ENCODE peak calls at places on chromosomes 11 and 22, in ten cellular contexts. One of them, this sample, is unnamed.

GRCh38 chr11:118921121-118921928 is 4.4 kb downstream of the BCL9L start:
- DNase-seq in cardiac fibroblast: peak
- DNase-seq in tibial artery: peak
- DNase-seq in colonic mucosa: peak
- DNase-seq in bronchial epithelial cell: peak
- DNase-seq in cardiac muscle cell: peak
- DNase-seq in fibroblast of pulmonary artery: peak
- DNase-seq in IMR-90: peak
- DNase-seq in GM23338: peak
- DNase-seq in heart left ventricle: no peak
- DNase-seq in this sample: no peak

GRCh38 chr11:128902515-128903066 is 11.4 kb downstream of the KCNJ5 start:
- DNase-seq in GM23338: peak
- DNase-seq in bronchial epithelial cell: peak
- DNase-seq in tibial artery: no peak
- DNase-seq in IMR-90: peak
- DNase-seq in fibroblast of pulmonary artery: peak
- DNase-seq in cardiac muscle cell: no peak
- DNase-seq in heart left ventricle: no peak
- DNase-seq in colonic mucosa: no peak
- DNase-seq in cardiac fibroblast: no peak
- DNase-seq in this sample: no peak

GRCh38 chr22:35348026-35348590 is 32.8 kb upstream of the HMOX1 start:
- DNase-seq in fibroblast of pulmonary artery: no peak
- DNase-seq in tibial artery: no peak
- DNase-seq in heart left ventricle: no peak
- DNase-seq in cardiac muscle cell: no peak
- DNase-seq in bronchial epithelial cell: no peak
- DNase-seq in colonic mucosa: no peak
- DNase-seq in IMR-90: no peak
- DNase-seq in GM23338: no peak
- DNase-seq in cardiac fibroblast: no peak
- DNase-seq in this sample: no peak

GRCh38 chr11:121722431-121723256 is 269.9 kb upstream of the SORL1-AS1 start:
- DNase-seq in tibial artery: peak
- DNase-seq in bronchial epithelial cell: peak
- DNase-seq in cardiac muscle cell: peak
- DNase-seq in cardiac fibroblast: peak
- DNase-seq in GM23338: peak
- DNase-seq in IMR-90: peak
- DNase-seq in heart left ventricle: peak
- DNase-seq in colonic mucosa: peak
- DNase-seq in fibroblast of pulmonary artery: peak
- DNase-seq in this sample: peak

GRCh38 chr11:118628861-118629549 is 21.6 kb downstream of the PHLDB1 start:
- DNase-seq in IMR-90: no peak
- DNase-seq in cardiac fibroblast: no peak
- DNase-seq in cardiac muscle cell: no peak
- DNase-seq in tibial artery: no peak
- DNase-seq in bronchial epithelial cell: no peak
- DNase-seq in colonic mucosa: no peak
- DNase-seq in GM23338: no peak
- DNase-seq in fibroblast of pulmonary artery: no peak
- DNase-seq in heart left ventricle: no peak
- DNase-seq in this sample: no peak

GRCh38 chr22:25143161-25144076 is 56.2 kb upstream of the CRYBB3 start:
- DNase-seq in IMR-90: no peak
- DNase-seq in tibial artery: no peak
- DNase-seq in bronchial epithelial cell: no peak
- DNase-seq in cardiac fibroblast: peak
- DNase-seq in GM23338: no peak
- DNase-seq in cardiac muscle cell: no peak
- DNase-seq in fibroblast of pulmonary artery: peak
- DNase-seq in colonic mucosa: no peak
- DNase-seq in heart left ventricle: no peak
- DNase-seq in this sample: no peak

GRCh38 chr11:3010521-3011275 is 18.6 kb upstream of the NAP1L4 start:
- DNase-seq in bronchial epithelial cell: no peak
- DNase-seq in GM23338: no peak
- DNase-seq in cardiac muscle cell: no peak
- DNase-seq in fibroblast of pulmonary artery: no peak
- DNase-seq in colonic mucosa: no peak
- DNase-seq in heart left ventricle: no peak
- DNase-seq in IMR-90: no peak
- DNase-seq in tibial artery: no peak
- DNase-seq in cardiac fibroblast: no peak
- DNase-seq in this sample: no peak

GRCh38 chr11:127074151-127074761 is 73.7 kb upstream of the KIRREL3 start:
- DNase-seq in GM23338: peak
- DNase-seq in tibial artery: no peak
- DNase-seq in cardiac fibroblast: peak
- DNase-seq in IMR-90: peak
- DNase-seq in fibroblast of pulmonary artery: peak
- DNase-seq in colonic mucosa: peak
- DNase-seq in cardiac muscle cell: peak
- DNase-seq in heart left ventricle: no peak
- DNase-seq in bronchial epithelial cell: peak
- DNase-seq in this sample: peak

GRCh38 chr11:36196476-36197099 is 92.6 kb downstream of the COMMD9 start:
- DNase-seq in heart left ventricle: no peak
- DNase-seq in bronchial epithelial cell: no peak
- DNase-seq in GM23338: no peak
- DNase-seq in colonic mucosa: no peak
- DNase-seq in fibroblast of pulmonary artery: peak
- DNase-seq in cardiac muscle cell: peak
- DNase-seq in tibial artery: no peak
- DNase-seq in IMR-90: peak
- DNase-seq in cardiac fibroblast: peak
- DNase-seq in this sample: no peak

DNA sequence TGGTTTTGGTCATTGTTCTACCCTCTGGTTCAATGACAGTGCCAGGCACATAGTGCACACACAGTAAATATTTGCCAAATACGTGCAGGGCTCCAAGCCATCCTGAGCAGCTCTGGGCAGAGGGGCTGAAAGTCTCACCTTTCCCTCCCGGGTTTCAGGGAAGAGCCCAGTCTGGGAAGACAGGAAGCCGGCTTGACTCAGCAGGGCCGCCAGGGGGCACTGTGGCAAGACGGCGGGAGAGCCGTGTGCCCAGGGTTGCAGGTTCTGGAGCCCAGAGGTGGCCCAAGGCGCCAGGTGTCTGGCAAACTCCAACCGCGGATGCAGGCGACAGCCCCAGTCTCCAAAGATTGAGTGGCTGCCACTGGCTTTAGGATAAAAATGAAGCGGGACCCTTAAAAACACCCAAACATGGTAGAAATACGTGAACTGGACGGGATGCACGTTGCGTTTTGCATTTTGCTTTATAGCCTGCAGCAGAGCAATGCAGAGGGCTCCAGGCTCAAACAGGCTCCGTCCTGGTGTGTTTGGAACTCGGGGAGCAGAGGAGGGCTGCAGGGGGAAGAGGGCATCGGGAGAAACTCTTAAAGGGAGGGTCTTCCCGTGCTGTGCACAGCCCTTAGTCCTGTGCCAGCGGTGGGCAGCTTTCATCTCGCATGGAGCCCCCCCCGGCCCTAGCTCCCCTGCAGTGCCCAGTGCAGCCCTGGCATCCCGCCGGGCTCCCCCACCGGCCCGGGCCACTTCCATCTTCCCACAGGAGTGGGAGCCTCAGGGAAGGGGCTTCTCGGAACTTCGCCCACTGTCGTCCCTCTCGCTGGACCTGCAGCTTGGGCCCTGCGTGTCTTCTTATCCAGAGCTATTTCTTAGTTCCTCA is 10.7 kb downstream of the KRTAP5-5 start:
- DNase-seq in IMR-90: no peak
- DNase-seq in GM23338: peak
- DNase-seq in tibial artery: no peak
- DNase-seq in cardiac fibroblast: peak
- DNase-seq in colonic mucosa: peak
- DNase-seq in bronchial epithelial cell: no peak
- DNase-seq in cardiac muscle cell: peak
- DNase-seq in heart left ventricle: no peak
- DNase-seq in fibroblast of pulmonary artery: peak
- DNase-seq in this sample: no peak
- H3K4me3 ChIP-seq in IMR-90: no peak
- H3K4me3 ChIP-seq in GM23338: no peak
- H3K4me3 ChIP-seq in tibial artery: no peak
- H3K4me3 ChIP-seq in cardiac fibroblast: no peak
- H3K4me3 ChIP-seq in colonic mucosa: no peak
- H3K4me3 ChIP-seq in bronchial epithelial cell: no peak
- H3K4me3 ChIP-seq in cardiac muscle cell: no peak
- H3K4me3 ChIP-seq in heart left ventricle: no peak
- H3K4me3 ChIP-seq in fibroblast of pulmonary artery: no peak
- H3K4me3 ChIP-seq in this sample: no peak

GRCh38 chr22:20180245-20180630 is 29.4 kb upstream of the CCDC188 start:
- DNase-seq in heart left ventricle: no peak
- DNase-seq in IMR-90: no peak
- DNase-seq in cardiac muscle cell: no peak
- DNase-seq in fibroblast of pulmonary artery: no peak
- DNase-seq in GM23338: peak
- DNase-seq in bronchial epithelial cell: no peak
- DNase-seq in colonic mucosa: no peak
- DNase-seq in cardiac fibroblast: no peak
- DNase-seq in tibial artery: no peak
- DNase-seq in this sample: no peak
- TF ChIP-seq CTCF in heart left ventricle: peak
- TF ChIP-seq CTCF in IMR-90: peak
- TF ChIP-seq CTCF in cardiac muscle cell: peak
- TF ChIP-seq CTCF in fibroblast of pulmonary artery: peak
- TF ChIP-seq CTCF in GM23338: peak
- TF ChIP-seq CTCF in bronchial epithelial cell: no peak
- TF ChIP-seq CTCF in colonic mucosa: no peak
- TF ChIP-seq CTCF in cardiac fibroblast: peak
- TF ChIP-seq CTCF in tibial artery: no peak
- TF ChIP-seq CTCF in this sample: peak

GRCh38 chr11:72782081-72782920 is 11.5 kb downstream of the STARD10 start:
- DNase-seq in cardiac fibroblast: no peak
- DNase-seq in GM23338: peak
- DNase-seq in cardiac muscle cell: no peak
- DNase-seq in heart left ventricle: no peak
- DNase-seq in bronchial epithelial cell: no peak
- DNase-seq in tibial artery: no peak
- DNase-seq in IMR-90: no peak
- DNase-seq in colonic mucosa: peak
- DNase-seq in fibroblast of pulmonary artery: no peak
- DNase-seq in this sample: no peak
- H3K4me3 ChIP-seq in cardiac fibroblast: peak
- H3K4me3 ChIP-seq in GM23338: peak
- H3K4me3 ChIP-seq in cardiac muscle cell: peak
- H3K4me3 ChIP-seq in heart left ventricle: no peak
- H3K4me3 ChIP-seq in bronchial epithelial cell: peak
- H3K4me3 ChIP-seq in tibial artery: peak
- H3K4me3 ChIP-seq in IMR-90: peak
- H3K4me3 ChIP-seq in colonic mucosa: peak
- H3K4me3 ChIP-seq in fibroblast of pulmonary artery: peak
- H3K4me3 ChIP-seq in this sample: no peak

GRCh38 chr11:113249491-113249763 is 65.0 kb upstream of the TTC12 start:
- DNase-seq in cardiac fibroblast: peak
- DNase-seq in heart left ventricle: no peak
- DNase-seq in colonic mucosa: no peak
- DNase-seq in IMR-90: no peak
- DNase-seq in GM23338: peak
- DNase-seq in fibroblast of pulmonary artery: peak
- DNase-seq in bronchial epithelial cell: no peak
- DNase-seq in cardiac muscle cell: peak
- DNase-seq in tibial artery: no peak
- DNase-seq in this sample: no peak
- TF ChIP-seq CTCF in cardiac fibroblast: peak
- TF ChIP-seq CTCF in heart left ventricle: no peak
- TF ChIP-seq CTCF in colonic mucosa: no peak
- TF ChIP-seq CTCF in IMR-90: peak
- TF ChIP-seq CTCF in GM23338: peak
- TF ChIP-seq CTCF in fibroblast of pulmonary artery: peak
- TF ChIP-seq CTCF in bronchial epithelial cell: no peak
- TF ChIP-seq CTCF in cardiac muscle cell: peak
- TF ChIP-seq CTCF in tibial artery: no peak
- TF ChIP-seq CTCF in this sample: peak

This sample was measured in HFF-Myc.